ENCODE peak calls at places on chromosomes 16 and 17, in five cellular contexts. H is cardiac muscle cell, P is ovary, A is bronchial epithelial cell, F is tibial artery. S is an unnamed sample.

GRCh38 chr17:43669971-43670644 is 8.4 kb upstream of the MEOX1 start:
- DNase-seq in H (no peak), P (no peak), A (no peak), F (no peak), S (no peak)

GRCh38 chr17:19410875-19411291 is at the start of gene RNF112:
- DNase-seq in H (peak; percentile 76), P (no peak), A (no peak), F (no peak), S (no peak)

GRCh38 chr16:85328665-85329058 is 216.4 kb upstream of the CIBAR2 start:
- DNase-seq in H (no peak), P (no peak), A (no peak), F (no peak), S (no peak)

GRCh38 chr17:65856865-65857264 is 295.4 kb upstream of the AXIN2 start:
- DNase-seq in H (peak; percentile 21), P (no peak), A (peak; percentile 62), F (no peak), S (no peak)

GRCh38 chr17:83004791-83005380 is 74.5 kb upstream of the METRNL start:
- DNase-seq in H (no peak), P (no peak), A (no peak), F (no peak), S (peak; percentile 16)

GRCh38 chr16:85652431-85653221 is 36.1 kb downstream of the GINS2 start:
- DNase-seq in H (peak; percentile 54), P (peak; percentile 69), A (peak; percentile 7), F (peak; percentile 66), S (no peak)

GRCh38 chr17:10556301-10557005 is 7.0 kb upstream of the MYH2 start:
- DNase-seq in H (peak; percentile 48), P (no peak), A (no peak), F (no peak), S (no peak)

GRCh38 chr16:85398688-85399582 is 214.2 kb upstream of the GSE1 start:
- DNase-seq in H (no peak), P (peak; percentile 5), A (no peak), F (peak; percentile 10), S (no peak)

GRCh38 chr17:740240-741055 is 8.1 kb downstream of the TLCD3A start:
- DNase-seq in H (no peak), P (no peak), A (no peak), F (no peak), S (no peak)

GRCh38 chr16:16041196-16041892 is 91.9 kb downstream of the ABCC1 start:
- DNase-seq in H (no peak), P (no peak), A (no peak), F (no peak), S (no peak)

GRCh38 chr17:9598661-9599060 is 22.2 kb downstream of the CFAP52 start:
- DNase-seq in H (no peak), P (no peak), A (peak; percentile 22), F (no peak), S (no peak)

GRCh38 chr17:60102632-60103047 is 23.9 kb upstream of the HEATR6 start:
- DNase-seq in H (peak; percentile 58), P (no peak), A (peak; percentile 63), F (peak; percentile 25), S (no peak)

GRCh38 chr17:78236362-78237127 is 5.1 kb downstream of the TMEM235 start:
- DNase-seq in H (no peak), P (no peak), A (no peak), F (no peak), S (no peak)

GRCh38 chr17:82120148-82120547 is 22.1 kb upstream of the FASN start:
- DNase-seq in H (no peak), P (no peak), A (peak; percentile 27), F (no peak), S (no peak)

GRCh38 chr17:7839199-7839889 is 5.3 kb downstream of the KDM6B start:
- DNase-seq in H (no peak), P (no peak), A (peak; percentile 74), F (no peak), S (no peak)

GRCh38 chr16:54277845-54278703 is 8.5 kb downstream of the IRX3 start:
- DNase-seq in H (no peak), P (no peak), A (no peak), F (no peak), S (no peak)

GRCh38 chr17:72766761-72767356 is 325.6 kb downstream of the SLC39A11 start:
- DNase-seq in H (no peak), P (no peak), A (no peak), F (no peak), S (no peak)

GRCh38 chr17:71793550-71793949 is 327.3 kb upstream of the SOX9 start:
- DNase-seq in H (no peak), P (no peak), A (no peak), F (no peak), S (no peak)

GRCh38 chr17:63843387-63844292 is 1.2 kb upstream of the SMARCD2 start:
- DNase-seq in H (peak; percentile 96), P (peak; percentile 77), A (no peak), F (peak; percentile 75), S (peak; percentile 77)

GRCh38 chr17:4625181-4625601 is 16.3 kb downstream of the ALOX15 start:
- DNase-seq in H (peak; percentile 29), P (no peak), A (peak; percentile 13), F (no peak), S (no peak)

GRCh38 chr16:70750893-70751467 is 50.0 kb downstream of the VAC14 start:
- DNase-seq in H (peak; percentile 98), P (peak; percentile 80), A (no peak), F (peak; percentile 86), S (peak; percentile 91)

GRCh38 chr17:82356028-82356427 is 3.0 kb upstream of the TEX19 start:
- DNase-seq in H (peak; percentile 24), P (no peak), A (peak; percentile 65), F (no peak), S (no peak)

GRCh38 chr17:50281739-50282401 is 7.6 kb downstream of the TMEM92 start:
- DNase-seq in H (no peak), P (no peak), A (no peak), F (no peak), S (no peak)

GRCh38 chr16:53695070-53695469 is 8.6 kb downstream of the RPGRIP1L start:
- DNase-seq in H (no peak), P (no peak), A (peak; percentile 48), F (no peak), S (no peak)

GRCh38 chr17:2502911-2503580 is 8.6 kb downstream of the METTL16 start:
- DNase-seq in H (no peak), P (no peak), A (no peak), F (no peak), S (no peak)

GRCh38 chr17:1783271-1783670 is 21.4 kb downstream of the SERPINF1 start:
- DNase-seq in H (peak; percentile 43), P (peak; percentile 62), A (peak; percentile 48), F (no peak), S (no peak)

GRCh38 chr17:39979865-39980401 is 674 bp upstream of the PSMD3 start:
- DNase-seq in H (peak; percentile 48), P (no peak), A (peak; percentile 31), F (no peak), S (no peak)

GRCh38 chr16:77171750-77172635 is 19.0 kb upstream of the MON1B start:
- DNase-seq in H (peak; percentile 76), P (no peak), A (peak; percentile 64), F (no peak), S (no peak)

GRCh38 chr17:57985675-57985974 is 2.4 kb downstream of the VEZF1 start:
- DNase-seq in H (no peak), P (no peak), A (peak; percentile 86), F (no peak), S (no peak)

GRCh38 chr17:78129385-78130079 is 977 bp upstream of the TMC6 start:
- DNase-seq in H (no peak), P (no peak), A (no peak), F (no peak), S (no peak)

GRCh38 chr17:73349647-73350046 is 37.8 kb upstream of the CDC42EP4 start:
- DNase-seq in H (no peak), P (no peak), A (no peak), F (no peak), S (no peak)

GRCh38 chr17:75542184-75542583 is 16.7 kb downstream of the LLGL2 start:
- DNase-seq in H (no peak), P (no peak), A (no peak), F (no peak), S (no peak)

GRCh38 chr17:75540923-75541503 is 15.5 kb downstream of the LLGL2 start:
- DNase-seq in H (no peak), P (no peak), A (no peak), F (no peak), S (no peak)

GRCh38 chr17:75542728-75543336 is 17.3 kb downstream of the LLGL2 start:
- DNase-seq in H (no peak), P (no peak), A (no peak), F (no peak), S (no peak)

GRCh38 chr17:75536401-75536800 is 10.9 kb downstream of the LLGL2 start:
- DNase-seq in H (no peak), P (no peak), A (no peak), F (no peak), S (no peak)

GRCh38 chr17:75539969-75540729 is 14.7 kb downstream of the LLGL2 start:
- DNase-seq in H (peak; percentile 24), P (no peak), A (peak; percentile 35), F (no peak), S (no peak)
- H3K36me3 ChIP-seq in H (no peaks in the 10 kb centered on the region), P (no peaks in the 10 kb centered on the region), A (peaks cover 1% of the 10 kb centered on the region), F (no peaks in the 10 kb centered on the region), S (no peaks in the 10 kb centered on the region)

DNA sequence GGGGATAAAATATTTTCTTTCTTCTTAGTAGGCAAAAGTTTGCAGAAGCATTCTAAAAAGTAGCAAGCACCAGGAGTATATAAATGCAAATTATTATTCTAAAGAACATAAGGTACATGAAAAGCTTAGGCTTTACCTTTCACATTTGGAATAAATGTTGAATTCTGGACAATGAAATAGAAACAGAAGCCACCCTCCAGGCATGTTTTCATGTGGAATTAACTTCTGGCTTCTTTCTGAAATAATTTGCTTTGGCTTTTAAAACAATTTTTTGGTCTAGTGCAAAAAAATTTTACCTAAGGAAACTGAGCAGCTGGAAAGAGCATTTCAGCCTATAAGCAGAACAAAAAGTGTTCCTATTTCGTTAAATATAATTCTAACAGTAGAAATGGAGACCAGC is 109.5 kb upstream of the CORO6 start:
- DNase-seq in H (no peak), P (no peak), A (no peak), F (no peak), S (no peak)
- H3K36me3 ChIP-seq in H (no peaks in the 10 kb centered on the region), P (no peaks in the 10 kb centered on the region), A (no peaks in the 10 kb centered on the region), F (no peaks in the 10 kb centered on the region), S (no peaks in the 10 kb centered on the region)

GRCh38 chr16:30783280-30784109 is 3.5 kb downstream of the ZNF629 start:
- DNase-seq in H (no peak), P (no peak), A (no peak), F (no peak), S (no peak)
- H3K36me3 ChIP-seq in H (peaks cover 27% of the 10 kb centered on the region), P (no peaks in the 10 kb centered on the region), A (peaks cover 13% of the 10 kb centered on the region), F (peaks cover 52% of the 10 kb centered on the region), S (peaks cover 25% of the 10 kb centered on the region)

GRCh38 chr17:37425268-37425667 is 18.6 kb downstream of the TADA2A start:
- DNase-seq in H (no peak), P (no peak), A (no peak), F (no peak), S (no peak)

GRCh38 chr17:37430051-37430591 is 23.4 kb downstream of the TADA2A start:
- DNase-seq in H (peak; percentile 27), P (no peak), A (peak; percentile 98), F (no peak), S (no peak)

GRCh38 chr17:37432671-37433070 is 26.0 kb downstream of the TADA2A start:
- DNase-seq in H (no peak), P (no peak), A (no peak), F (no peak), S (no peak)

GRCh38 chr17:37429442-37429841 is 22.8 kb downstream of the TADA2A start:
- DNase-seq in H (no peak), P (no peak), A (peak; percentile 46), F (no peak), S (no peak)

GRCh38 chr17:37429039-37429438 is 22.4 kb downstream of the TADA2A start:
- DNase-seq in H (no peak), P (no peak), A (no peak), F (no peak), S (no peak)
- H3K36me3 ChIP-seq in H (peaks cover 40% of the 10 kb centered on the region), P (no peaks in the 10 kb centered on the region), A (peaks cover 9% of the 10 kb centered on the region), F (peaks cover 54% of the 10 kb centered on the region), S (peaks cover 55% of the 10 kb centered on the region)

S was measured in right atrium auricular region.